ENCODE peak calls at places on chromosome 19, in nine cellular contexts. W is foreskin fibroblast, U is CD14-positive monocyte, F is osteocyte, Y is H9, N is A549, I is nephron progenitor cell, Q is uterus, J is LNCaP clone FGC. C is an unnamed sample.

GRCh38 chr19:29811125-29812079 is at the start of gene CCNE1:
- DNase-seq in W (peak; percentile 94), U (peak; percentile 83), F (peak; percentile 96), Y (peak; percentile 85), N (peak; percentile 93), I (peak; percentile 99), Q (peak; percentile 91), J (no peak), C (peak; percentile 95)

GRCh38 chr19:3368848-3369336 is 2.5 kb downstream of the NFIC start:
- DNase-seq in W (peak; percentile 60), U (no peak), F (no peak), Y (no peak), N (no peak), I (no peak), Q (no peak), J (no peak), C (no peak)

GRCh38 chr19:45087531-45087930 is 5.4 kb upstream of the PPP1R37 start:
- DNase-seq in W (no peak), U (no peak), F (no peak), Y (no peak), N (no peak), I (no peak), Q (no peak), J (no peak), C (no peak)

GRCh38 chr19:18895828-18896341 is at the start of gene CERS1:
- DNase-seq in W (peak; percentile 47), U (no peak), F (no peak), Y (no peak), N (peak; percentile 21), I (peak; percentile 80), Q (no peak), J (no peak), C (peak; percentile 59)

GRCh38 chr19:10517760-10518443 is 655 bp upstream of the S1PR5 start:
- DNase-seq in W (peak; percentile 45), U (no peak), F (peak; percentile 85), Y (peak; percentile 77), N (peak; percentile 62), I (peak; percentile 69), Q (no peak), J (no peak), C (peak; percentile 35)

GRCh38 chr19:55679343-55680257 is 4.6 kb downstream of the EPN1 start:
- DNase-seq in W (peak; percentile 80), U (no peak), F (no peak), Y (no peak), N (no peak), I (no peak), Q (no peak), J (no peak), C (no peak)

GRCh38 chr19:10763828-10764339 is 46.0 kb downstream of the DNM2 start:
- DNase-seq in W (no peak), U (no peak), F (no peak), Y (no peak), N (no peak), I (no peak), Q (no peak), J (no peak), C (no peak)

GRCh38 chr19:54684537-54684936 is 21.8 kb downstream of the LILRB4 start:
- DNase-seq in W (no peak), U (no peak), F (no peak), Y (no peak), N (no peak), I (peak; percentile 18), Q (no peak), J (peak; percentile 43), C (no peak)

GRCh38 chr19:50922316-50922853 is 11.2 kb upstream of the KLK4 start:
- DNase-seq in W (peak; percentile 87), U (peak; percentile 65), F (no peak), Y (peak; percentile 91), N (peak; percentile 91), I (peak; percentile 84), Q (peak; percentile 30), J (peak; percentile 86), C (peak; percentile 82)

GRCh38 chr19:2686347-2686746 is 16.1 kb downstream of the GNG7 start:
- DNase-seq in W (no peak), U (no peak), F (no peak), Y (no peak), N (no peak), I (no peak), Q (no peak), J (no peak), C (no peak)

GRCh38 chr19:55579766-55580621 is 654 bp downstream of the ZNF579 start:
- DNase-seq in W (peak; percentile 48), U (no peak), F (no peak), Y (peak; percentile 59), N (no peak), I (peak; percentile 56), Q (no peak), J (no peak), C (peak; percentile 64)

GRCh38 chr19:19115954-19116353 is 22.3 kb downstream of the TMEM161A start:
- DNase-seq in W (peak; percentile 40), U (no peak), F (no peak), Y (peak; percentile 81), N (no peak), I (peak; percentile 50), Q (no peak), J (no peak), C (peak; percentile 53)

GRCh38 chr19:17671906-17672305 is 16.2 kb downstream of the UNC13A start:
- DNase-seq in W (peak; percentile 66), U (no peak), F (no peak), Y (peak; percentile 71), N (no peak), I (no peak), Q (no peak), J (no peak), C (no peak)

GRCh38 chr19:10290876-10291553 is 1.3 kb downstream of the ICAM5 start:
- DNase-seq in W (peak; percentile 76), U (peak; percentile 78), F (peak; percentile 83), Y (peak; percentile 68), N (no peak), I (peak; percentile 54), Q (peak; percentile 36), J (no peak), C (peak; percentile 65)

DNA sequence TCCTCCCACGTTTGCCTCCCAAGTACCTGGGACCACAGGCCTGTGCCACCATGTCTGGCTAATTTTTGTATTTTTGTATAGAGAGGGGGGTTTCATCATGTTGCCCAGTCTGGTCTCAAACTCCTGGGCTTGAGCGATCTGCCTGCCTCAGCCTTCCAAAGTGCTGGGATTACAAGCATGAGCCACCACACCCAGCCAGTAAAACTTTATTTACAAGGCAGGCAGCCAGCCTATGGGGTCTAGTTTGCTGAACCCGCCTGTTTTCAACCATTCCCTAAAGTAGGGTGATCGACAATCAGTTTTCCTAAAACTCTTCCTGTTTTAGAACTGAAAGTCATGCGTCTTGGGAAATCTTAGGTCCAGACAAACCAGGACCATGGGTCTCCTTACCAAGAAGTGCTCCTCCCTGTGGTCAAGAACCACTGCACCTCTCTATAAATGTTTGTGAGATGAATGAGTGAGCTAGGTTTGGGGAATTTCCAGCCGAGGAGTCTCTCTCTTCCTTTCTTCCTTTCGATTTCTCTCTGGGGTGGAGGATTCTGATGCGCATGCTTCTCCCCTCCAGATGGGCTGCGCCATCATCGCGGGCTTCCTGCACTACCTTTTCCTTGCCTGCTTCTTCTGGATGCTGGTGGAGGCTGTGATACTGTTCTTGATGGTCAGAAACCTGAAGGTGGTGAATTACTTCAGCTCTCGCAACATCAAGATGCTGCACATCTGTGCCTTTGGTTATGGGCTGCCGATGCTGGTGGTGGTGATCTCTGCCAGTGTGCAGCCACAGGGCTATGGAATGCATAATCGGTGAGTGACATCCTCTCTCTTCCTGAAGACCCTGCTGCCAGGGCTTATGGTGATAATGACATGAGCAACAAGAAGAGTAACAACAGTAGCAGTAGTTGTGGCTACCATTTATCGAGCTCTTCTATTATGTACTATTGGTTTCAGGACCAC is 38.7 kb downstream of the ADGRE1 start:
- DNase-seq in W (no peak), U (no peak), F (no peak), Y (no peak), N (peak; percentile 46), I (no peak), Q (no peak), J (no peak), C (no peak)
- TF ChIP-seq CTCF in W (no peak), U (peak; percentile 47), F (no peak), Y (no peak), N (peak; percentile 48), I (no peak), Q (no peak), J (peak; percentile 17), C (no peak)

GRCh38 chr19:31356587-31357314 is 7.5 kb upstream of the TSHZ3 start:
- DNase-seq in W (no peak), U (peak; percentile 60), F (no peak), Y (peak; percentile 77), N (no peak), I (peak; percentile 60), Q (no peak), J (no peak), C (peak; percentile 46)
- TF ChIP-seq CTCF in W (no peak), U (peak; percentile 90), F (peak; percentile 65), Y (peak; percentile 81), N (no peak), I (peak; percentile 49), Q (no peak), J (no peak), C (peak; percentile 60)

GRCh38 chr19:34274827-34275625 is 20.7 kb downstream of the GARRE1 start:
- DNase-seq in W (peak; percentile 75), U (no peak), F (no peak), Y (no peak), N (no peak), I (no peak), Q (no peak), J (no peak), C (no peak)
- TF ChIP-seq CTCF in W (no peak), U (no peak), F (peak; percentile 44), Y (no peak), N (no peak), I (no peak), Q (no peak), J (no peak), C (no peak)

GRCh38 chr19:20472854-20473253 is 92.7 kb downstream of the ZNF737 start:
- DNase-seq in W (no peak), U (no peak), F (no peak), Y (no peak), N (no peak), I (no peak), Q (no peak), J (no peak), C (no peak)

GRCh38 chr19:20471441-20471840 is 94.1 kb downstream of the ZNF737 start:
- DNase-seq in W (no peak), U (no peak), F (no peak), Y (no peak), N (no peak), I (no peak), Q (no peak), J (no peak), C (no peak)

DNA sequence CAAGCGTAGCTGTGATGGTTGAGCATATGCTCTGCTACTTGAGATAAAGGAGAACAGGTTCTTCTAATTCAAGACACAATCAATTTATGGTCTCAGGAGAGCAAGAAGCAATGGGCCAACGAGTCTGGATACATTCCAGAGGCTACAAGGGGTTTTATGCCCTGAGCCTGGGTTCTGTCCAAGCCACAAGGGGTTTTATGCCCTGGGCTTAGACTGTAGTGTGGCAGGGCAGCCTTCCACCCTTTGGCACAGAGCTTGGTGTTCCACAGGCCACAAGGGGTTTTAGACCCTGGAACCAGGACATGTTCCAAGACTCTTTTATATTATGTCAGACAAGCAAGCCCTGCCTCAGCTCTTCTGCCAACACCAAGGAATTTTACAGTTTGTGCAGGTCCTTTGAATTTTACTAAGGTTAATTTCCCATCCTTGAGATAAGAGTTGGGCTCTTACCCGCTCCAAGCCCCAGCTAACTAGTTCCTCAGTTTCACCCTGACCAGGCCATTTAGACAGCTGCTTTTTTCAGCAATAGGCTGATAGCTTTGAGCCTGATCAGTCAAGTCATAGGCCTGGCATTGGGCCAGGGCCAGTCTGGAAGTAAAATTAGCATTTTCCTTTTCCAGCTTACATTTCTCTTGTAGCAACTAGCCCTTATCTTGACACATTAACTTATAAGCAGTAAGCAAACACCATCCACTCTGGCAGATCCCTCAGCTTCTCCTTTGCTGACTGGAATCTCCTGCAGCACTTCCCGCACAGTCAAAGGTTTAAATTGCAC is 95.0 kb downstream of the ZNF737 start:
- DNase-seq in W (no peak), U (no peak), F (no peak), Y (no peak), N (no peak), I (no peak), Q (no peak), J (no peak), C (no peak)
- TF ChIP-seq CTCF in W (no peak), U (no peak), F (no peak), Y (no peak), N (no peak), I (no peak), Q (no peak), J (no peak), C (no peak)

C was measured in glutamatergic neuron.